ENCODE peak calls at places on chromosomes 16 and 17, in six cellular contexts. One of them, this sample, is unnamed.

GRCh38 chr17:28507567-28508195 is 1.5 kb downstream of the FOXN1 start:
- DNase-seq in GM12864: no peak
- DNase-seq in left ventricle myocardium inferior: no peak
- DNase-seq in non-pigmented ciliary epithelial cell: no peak
- DNase-seq in SW 1271: no peak
- DNase-seq in adipocyte: peak
- DNase-seq in this sample: no peak

GRCh38 chr16:51388516-51388951 is 237.5 kb upstream of the SALL1 start:
- DNase-seq in left ventricle myocardium inferior: no peak
- DNase-seq in adipocyte: no peak
- DNase-seq in SW 1271: no peak
- DNase-seq in non-pigmented ciliary epithelial cell: no peak
- DNase-seq in GM12864: no peak
- DNase-seq in this sample: no peak

GRCh38 chr17:58279016-58279671 is 1.6 kb downstream of the MPO start:
- DNase-seq in GM12864: no peak
- DNase-seq in adipocyte: no peak
- DNase-seq in non-pigmented ciliary epithelial cell: peak
- DNase-seq in left ventricle myocardium inferior: peak
- DNase-seq in SW 1271: no peak
- DNase-seq in this sample: no peak

GRCh38 chr17:77264617-77265230 is 124.0 kb downstream of the SEC14L1 start:
- DNase-seq in GM12864: no peak
- DNase-seq in adipocyte: no peak
- DNase-seq in SW 1271: no peak
- DNase-seq in left ventricle myocardium inferior: no peak
- DNase-seq in non-pigmented ciliary epithelial cell: no peak
- DNase-seq in this sample: no peak

GRCh38 chr17:35969558-35970442 is 11.5 kb downstream of the CCL16 start:
- DNase-seq in left ventricle myocardium inferior: peak
- DNase-seq in adipocyte: peak
- DNase-seq in SW 1271: no peak
- DNase-seq in GM12864: peak
- DNase-seq in non-pigmented ciliary epithelial cell: peak
- DNase-seq in this sample: peak

GRCh38 chr16:86531641-86532525 is 21.6 kb downstream of the FOXF1 start:
- DNase-seq in adipocyte: no peak
- DNase-seq in non-pigmented ciliary epithelial cell: no peak
- DNase-seq in left ventricle myocardium inferior: no peak
- DNase-seq in SW 1271: no peak
- DNase-seq in GM12864: no peak
- DNase-seq in this sample: no peak

GRCh38 chr16:53744449-53744848 is 40.5 kb downstream of the FTO start:
- DNase-seq in left ventricle myocardium inferior: no peak
- DNase-seq in adipocyte: no peak
- DNase-seq in non-pigmented ciliary epithelial cell: no peak
- DNase-seq in SW 1271: no peak
- DNase-seq in GM12864: no peak
- DNase-seq in this sample: no peak

GRCh38 chr17:74960739-74961342 is 11.7 kb downstream of the HID1 start:
- DNase-seq in GM12864: peak
- DNase-seq in adipocyte: no peak
- DNase-seq in non-pigmented ciliary epithelial cell: no peak
- DNase-seq in SW 1271: no peak
- DNase-seq in left ventricle myocardium inferior: no peak
- DNase-seq in this sample: peak

GRCh38 chr16:23682181-23682580 is 3.5 kb downstream of the PLK1 start:
- DNase-seq in adipocyte: peak
- DNase-seq in left ventricle myocardium inferior: no peak
- DNase-seq in non-pigmented ciliary epithelial cell: no peak
- DNase-seq in GM12864: no peak
- DNase-seq in SW 1271: no peak
- DNase-seq in this sample: no peak

GRCh38 chr16:23858496-23859062 is 22.8 kb downstream of the PRKCB start:
- DNase-seq in non-pigmented ciliary epithelial cell: no peak
- DNase-seq in adipocyte: no peak
- DNase-seq in left ventricle myocardium inferior: no peak
- DNase-seq in SW 1271: no peak
- DNase-seq in GM12864: no peak
- DNase-seq in this sample: no peak

GRCh38 chr17:58577696-58578095 is 63.3 kb upstream of the MTMR4 start:
- DNase-seq in left ventricle myocardium inferior: peak
- DNase-seq in SW 1271: no peak
- DNase-seq in GM12864: peak
- DNase-seq in non-pigmented ciliary epithelial cell: no peak
- DNase-seq in adipocyte: peak
- DNase-seq in this sample: peak

GRCh38 chr16:89001117-89002027 is 24.4 kb upstream of the CBFA2T3 start:
- DNase-seq in SW 1271: no peak
- DNase-seq in GM12864: no peak
- DNase-seq in adipocyte: no peak
- DNase-seq in left ventricle myocardium inferior: no peak
- DNase-seq in non-pigmented ciliary epithelial cell: no peak
- DNase-seq in this sample: no peak

GRCh38 chr16:50190292-50190691 is 37.2 kb downstream of the TENT4B start:
- DNase-seq in adipocyte: no peak
- DNase-seq in left ventricle myocardium inferior: no peak
- DNase-seq in SW 1271: no peak
- DNase-seq in non-pigmented ciliary epithelial cell: no peak
- DNase-seq in GM12864: no peak
- DNase-seq in this sample: no peak

GRCh38 chr17:42180922-42181850 is at the start of gene KCNH4:
- DNase-seq in non-pigmented ciliary epithelial cell: no peak
- DNase-seq in GM12864: peak
- DNase-seq in SW 1271: no peak
- DNase-seq in adipocyte: peak
- DNase-seq in left ventricle myocardium inferior: peak
- DNase-seq in this sample: peak

GRCh38 chr17:78716814-78717393 is 65.2 kb downstream of the CYTH1 start:
- DNase-seq in left ventricle myocardium inferior: peak
- DNase-seq in GM12864: no peak
- DNase-seq in non-pigmented ciliary epithelial cell: no peak
- DNase-seq in adipocyte: peak
- DNase-seq in SW 1271: no peak
- DNase-seq in this sample: no peak

GRCh38 chr17:75810216-75810615 is 25.6 kb downstream of the UNK start:
- DNase-seq in non-pigmented ciliary epithelial cell: no peak
- DNase-seq in adipocyte: no peak
- DNase-seq in left ventricle myocardium inferior: no peak
- DNase-seq in SW 1271: no peak
- DNase-seq in GM12864: no peak
- DNase-seq in this sample: no peak

GRCh38 chr17:39777534-39778365 is 40.0 kb downstream of the GRB7 start:
- DNase-seq in non-pigmented ciliary epithelial cell: no peak
- DNase-seq in SW 1271: no peak
- DNase-seq in left ventricle myocardium inferior: no peak
- DNase-seq in adipocyte: no peak
- DNase-seq in GM12864: no peak
- DNase-seq in this sample: peak

GRCh38 chr17:55634702-55635101 is 88.0 kb downstream of the TMEM100 start:
- DNase-seq in left ventricle myocardium inferior: no peak
- DNase-seq in GM12864: no peak
- DNase-seq in SW 1271: no peak
- DNase-seq in adipocyte: no peak
- DNase-seq in non-pigmented ciliary epithelial cell: no peak
- DNase-seq in this sample: no peak

GRCh38 chr17:7296189-7296861 is 1.9 kb upstream of the YBX2 start:
- DNase-seq in left ventricle myocardium inferior: peak
- DNase-seq in adipocyte: peak
- DNase-seq in non-pigmented ciliary epithelial cell: no peak
- DNase-seq in SW 1271: peak
- DNase-seq in GM12864: no peak
- DNase-seq in this sample: peak

GRCh38 chr16:47970291-47970931 is 185.4 kb downstream of the ABCC12 start:
- DNase-seq in GM12864: no peak
- DNase-seq in SW 1271: no peak
- DNase-seq in non-pigmented ciliary epithelial cell: no peak
- DNase-seq in left ventricle myocardium inferior: no peak
- DNase-seq in adipocyte: peak
- DNase-seq in this sample: no peak